ENCODE peak calls at places on chromosomes 13 and 19, in six cellular contexts. One of them, this sample, is unnamed.

GRCh38 chr13:105820415-105820814 is 715.0 kb downstream of the EFNB2 start:
- DNase-seq in HepG2: no peak
- DNase-seq in pancreas: no peak
- DNase-seq in uterus: no peak
- DNase-seq in body of pancreas: no peak
- DNase-seq in left ventricle myocardium inferior: no peak
- DNase-seq in this sample: no peak

GRCh38 chr19:56504581-56504980 is 3.1 kb upstream of the ZNF471 start:
- DNase-seq in HepG2: no peak
- DNase-seq in pancreas: no peak
- DNase-seq in uterus: no peak
- DNase-seq in body of pancreas: no peak
- DNase-seq in left ventricle myocardium inferior: no peak
- DNase-seq in this sample: no peak

GRCh38 chr19:12937243-12938053 is 961 bp upstream of the CALR start:
- DNase-seq in HepG2: peak; percentile 43
- DNase-seq in pancreas: peak; percentile 78
- DNase-seq in uterus: no peak
- DNase-seq in body of pancreas: peak; percentile 67
- DNase-seq in left ventricle myocardium inferior: no peak
- DNase-seq in this sample: peak; percentile 74

GRCh38 chr19:32677657-32678056 is 2.0 kb downstream of the RGS9BP start:
- DNase-seq in HepG2: no peak
- DNase-seq in pancreas: no peak
- DNase-seq in uterus: no peak
- DNase-seq in body of pancreas: no peak
- DNase-seq in left ventricle myocardium inferior: no peak
- DNase-seq in this sample: no peak

GRCh38 chr19:13742756-13743155 is 21.6 kb upstream of the MRI1 start:
- DNase-seq in HepG2: no peak
- DNase-seq in pancreas: no peak
- DNase-seq in uterus: no peak
- DNase-seq in body of pancreas: no peak
- DNase-seq in left ventricle myocardium inferior: no peak
- DNase-seq in this sample: no peak

GRCh38 chr19:47284324-47284899 is 9.7 kb downstream of the INAFM1 start:
- DNase-seq in HepG2: peak; percentile 53
- DNase-seq in pancreas: no peak
- DNase-seq in uterus: peak; percentile 33
- DNase-seq in body of pancreas: no peak
- DNase-seq in left ventricle myocardium inferior: no peak
- DNase-seq in this sample: no peak

GRCh38 chr19:18074192-18074591 is 12.5 kb downstream of the IL12RB1 start:
- DNase-seq in HepG2: peak; percentile 33
- DNase-seq in pancreas: no peak
- DNase-seq in uterus: no peak
- DNase-seq in body of pancreas: no peak
- DNase-seq in left ventricle myocardium inferior: no peak
- DNase-seq in this sample: no peak

GRCh38 chr13:29465741-29466293 is 129.7 kb downstream of the SLC7A1 start:
- DNase-seq in HepG2: peak; percentile 35
- DNase-seq in pancreas: peak; percentile 48
- DNase-seq in uterus: peak; percentile 50
- DNase-seq in body of pancreas: peak; percentile 46
- DNase-seq in left ventricle myocardium inferior: peak; percentile 51
- DNase-seq in this sample: peak; percentile 80

GRCh38 chr13:52815330-52815729 is 33.1 kb downstream of the PCDH8 start:
- DNase-seq in HepG2: no peak
- DNase-seq in pancreas: no peak
- DNase-seq in uterus: no peak
- DNase-seq in body of pancreas: no peak
- DNase-seq in left ventricle myocardium inferior: no peak
- DNase-seq in this sample: no peak

GRCh38 chr19:37332839-37333238 is 38.1 kb upstream of the ZNF527 start:
- DNase-seq in HepG2: no peak
- DNase-seq in pancreas: no peak
- DNase-seq in uterus: no peak
- DNase-seq in body of pancreas: no peak
- DNase-seq in left ventricle myocardium inferior: no peak
- DNase-seq in this sample: no peak

GRCh38 chr19:48292798-48293197 is 22.9 kb downstream of the ZNF114 start:
- DNase-seq in HepG2: no peak
- DNase-seq in pancreas: no peak
- DNase-seq in uterus: no peak
- DNase-seq in body of pancreas: no peak
- DNase-seq in left ventricle myocardium inferior: no peak
- DNase-seq in this sample: no peak

GRCh38 chr13:90154311-90154960 is 1193.1 kb upstream of the MIR17HG start:
- DNase-seq in HepG2: no peak
- DNase-seq in pancreas: no peak
- DNase-seq in uterus: no peak
- DNase-seq in body of pancreas: no peak
- DNase-seq in left ventricle myocardium inferior: no peak
- DNase-seq in this sample: no peak

GRCh38 chr19:43707158-43707712 is 8.6 kb upstream of the IRGC start:
- DNase-seq in HepG2: peak; percentile 62
- DNase-seq in pancreas: no peak
- DNase-seq in uterus: no peak
- DNase-seq in body of pancreas: no peak
- DNase-seq in left ventricle myocardium inferior: no peak
- DNase-seq in this sample: no peak

GRCh38 chr13:114112231-114112825 is 20.1 kb downstream of the RASA3 start:
- DNase-seq in HepG2: no peak
- DNase-seq in pancreas: no peak
- DNase-seq in uterus: peak; percentile 13
- DNase-seq in body of pancreas: no peak
- DNase-seq in left ventricle myocardium inferior: no peak
- DNase-seq in this sample: peak; percentile 63

GRCh38 chr13:85597790-85598500 is 201.3 kb downstream of the SLITRK6 start:
- DNase-seq in HepG2: no peak
- DNase-seq in pancreas: no peak
- DNase-seq in uterus: no peak
- DNase-seq in body of pancreas: no peak
- DNase-seq in left ventricle myocardium inferior: no peak
- DNase-seq in this sample: no peak

GRCh38 chr13:87999141-87999765 is 328.1 kb downstream of the SLITRK5 start:
- DNase-seq in HepG2: no peak
- DNase-seq in pancreas: no peak
- DNase-seq in uterus: no peak
- DNase-seq in body of pancreas: no peak
- DNase-seq in left ventricle myocardium inferior: no peak
- DNase-seq in this sample: no peak

GRCh38 chr13:76894401-76895110 is 8.4 kb upstream of the KCTD12 start:
- DNase-seq in HepG2: no peak
- DNase-seq in pancreas: no peak
- DNase-seq in uterus: no peak
- DNase-seq in body of pancreas: no peak
- DNase-seq in left ventricle myocardium inferior: no peak
- DNase-seq in this sample: no peak

DNA sequence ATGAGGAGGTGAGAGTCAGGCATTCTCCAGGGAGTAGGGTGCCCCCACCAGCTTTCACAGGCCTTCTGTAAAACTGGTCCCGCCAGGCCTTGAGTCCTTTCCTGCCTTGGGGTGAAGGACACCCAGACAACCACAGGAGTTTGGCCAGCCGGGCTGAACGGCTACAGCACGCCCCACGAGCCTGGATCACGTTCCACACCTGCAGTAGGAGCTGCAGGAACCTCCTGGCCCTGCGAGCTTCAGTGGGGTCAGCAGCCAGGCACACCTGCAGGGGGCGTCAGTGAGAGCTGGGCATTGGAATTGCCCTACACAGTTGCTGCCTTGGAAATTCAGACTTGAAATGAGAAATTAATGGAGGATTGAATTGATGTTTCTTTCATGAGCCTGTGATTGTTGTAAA is 45.7 kb downstream of the COL4A2 start:
- DNase-seq in HepG2: no peak
- DNase-seq in pancreas: no peak
- DNase-seq in uterus: no peak
- DNase-seq in body of pancreas: no peak
- DNase-seq in left ventricle myocardium inferior: no peak
- DNase-seq in this sample: no peak
- TF ChIP-seq CTCF in HepG2: peak; percentile 10
- TF ChIP-seq CTCF in pancreas: no peak
- TF ChIP-seq CTCF in uterus: no peak
- TF ChIP-seq CTCF in body of pancreas: no peak
- TF ChIP-seq CTCF in left ventricle myocardium inferior: no peak
- TF ChIP-seq CTCF in this sample: no peak

DNA sequence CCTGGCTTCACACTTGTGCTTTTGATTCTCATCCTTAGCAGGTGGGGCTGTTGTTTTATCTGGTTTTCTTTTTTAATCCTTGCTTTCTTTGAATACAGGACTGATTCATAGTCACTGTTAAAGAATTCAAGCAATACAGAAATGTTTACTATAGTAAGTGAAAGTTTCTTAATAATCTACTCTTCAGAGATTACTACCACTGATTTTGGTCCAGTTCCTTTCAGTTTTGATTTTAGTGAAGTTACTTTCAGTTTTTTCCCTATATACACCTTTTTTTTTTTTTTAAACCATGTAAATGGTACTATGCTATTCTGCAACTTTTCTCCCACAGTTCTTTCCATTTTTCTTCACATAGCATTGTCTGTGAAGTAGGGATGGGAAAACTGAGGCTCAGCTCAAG is 53.6 kb downstream of the GATAD2A start:
- DNase-seq in HepG2: no peak
- DNase-seq in pancreas: no peak
- DNase-seq in uterus: no peak
- DNase-seq in body of pancreas: no peak
- DNase-seq in left ventricle myocardium inferior: no peak
- DNase-seq in this sample: no peak
- H3K4me1 ChIP-seq in HepG2: peaks cover 30% of the 10 kb centered on the region
- H3K4me1 ChIP-seq in pancreas: peaks cover 28% of the 10 kb centered on the region
- H3K4me1 ChIP-seq in uterus: peaks cover 27% of the 10 kb centered on the region
- H3K4me1 ChIP-seq in body of pancreas: peaks cover 56% of the 10 kb centered on the region
- H3K4me1 ChIP-seq in left ventricle myocardium inferior: peaks cover 74% of the 10 kb centered on the region
- H3K4me1 ChIP-seq in this sample: peaks cover 58% of the 10 kb centered on the region

DNA sequence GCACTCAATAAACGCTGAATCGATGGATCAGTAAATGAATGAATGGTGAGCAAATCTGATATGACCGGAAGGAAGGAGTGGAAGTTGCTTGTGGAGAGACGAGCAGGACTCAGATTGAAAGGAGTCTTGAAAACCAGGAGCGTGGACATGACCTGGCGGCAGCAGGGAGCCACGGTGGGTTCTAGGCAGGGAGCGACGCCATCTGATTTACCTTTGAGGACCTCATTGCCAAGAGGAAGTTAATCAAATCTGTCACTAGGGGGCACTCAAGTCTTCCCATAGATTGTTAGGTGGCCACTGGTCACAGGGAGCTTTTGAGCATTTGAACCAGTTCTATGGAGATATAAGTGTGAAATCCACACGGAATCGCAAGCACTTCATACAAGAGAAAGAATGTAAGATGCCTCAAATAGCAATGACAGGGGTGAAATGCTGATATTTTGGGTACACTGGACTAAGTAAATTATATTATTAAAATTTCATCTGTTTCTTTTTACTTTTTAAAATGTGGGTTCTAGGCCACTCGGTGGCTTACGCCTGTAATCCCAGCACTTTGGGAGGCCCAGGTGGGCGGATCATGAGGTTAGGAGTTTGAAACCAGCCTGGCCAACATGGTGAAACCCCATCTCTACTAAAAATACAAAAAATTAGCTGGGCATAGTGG is 9.2 kb upstream of the FBN3 start:
- DNase-seq in HepG2: peak; percentile 87
- DNase-seq in pancreas: peak; percentile 40
- DNase-seq in uterus: peak; percentile 42
- DNase-seq in body of pancreas: peak; percentile 79
- DNase-seq in left ventricle myocardium inferior: no peak
- DNase-seq in this sample: no peak
- TF ChIP-seq CTCF in HepG2: peak; percentile 90
- TF ChIP-seq CTCF in pancreas: peak; percentile 77
- TF ChIP-seq CTCF in uterus: peak; percentile 65
- TF ChIP-seq CTCF in body of pancreas: peak; percentile 84
- TF ChIP-seq CTCF in left ventricle myocardium inferior: peak; percentile 80
- TF ChIP-seq CTCF in this sample: peak; percentile 70

GRCh38 chr19:55481148-55482127 is 3.5 kb upstream of the NAT14 start:
- DNase-seq in HepG2: no peak
- DNase-seq in pancreas: peak; percentile 45
- DNase-seq in uterus: no peak
- DNase-seq in body of pancreas: no peak
- DNase-seq in left ventricle myocardium inferior: no peak
- DNase-seq in this sample: peak; percentile 53

GRCh38 chr19:55483681-55484361 is 1.2 kb upstream of the NAT14 start:
- DNase-seq in HepG2: no peak
- DNase-seq in pancreas: peak; percentile 39
- DNase-seq in uterus: no peak
- DNase-seq in body of pancreas: no peak
- DNase-seq in left ventricle myocardium inferior: no peak
- DNase-seq in this sample: no peak

GRCh38 chr19:55482128-55482961 is 2.6 kb upstream of the NAT14 start:
- DNase-seq in HepG2: no peak
- DNase-seq in pancreas: peak; percentile 45
- DNase-seq in uterus: no peak
- DNase-seq in body of pancreas: no peak
- DNase-seq in left ventricle myocardium inferior: no peak
- DNase-seq in this sample: no peak

GRCh38 chr19:55484571-55485438 is at the start of gene NAT14:
- DNase-seq in HepG2: peak; percentile 39
- DNase-seq in pancreas: peak; percentile 72
- DNase-seq in uterus: peak; percentile 61
- DNase-seq in body of pancreas: peak; percentile 61
- DNase-seq in left ventricle myocardium inferior: peak; percentile 54
- DNase-seq in this sample: peak; percentile 86

DNA sequence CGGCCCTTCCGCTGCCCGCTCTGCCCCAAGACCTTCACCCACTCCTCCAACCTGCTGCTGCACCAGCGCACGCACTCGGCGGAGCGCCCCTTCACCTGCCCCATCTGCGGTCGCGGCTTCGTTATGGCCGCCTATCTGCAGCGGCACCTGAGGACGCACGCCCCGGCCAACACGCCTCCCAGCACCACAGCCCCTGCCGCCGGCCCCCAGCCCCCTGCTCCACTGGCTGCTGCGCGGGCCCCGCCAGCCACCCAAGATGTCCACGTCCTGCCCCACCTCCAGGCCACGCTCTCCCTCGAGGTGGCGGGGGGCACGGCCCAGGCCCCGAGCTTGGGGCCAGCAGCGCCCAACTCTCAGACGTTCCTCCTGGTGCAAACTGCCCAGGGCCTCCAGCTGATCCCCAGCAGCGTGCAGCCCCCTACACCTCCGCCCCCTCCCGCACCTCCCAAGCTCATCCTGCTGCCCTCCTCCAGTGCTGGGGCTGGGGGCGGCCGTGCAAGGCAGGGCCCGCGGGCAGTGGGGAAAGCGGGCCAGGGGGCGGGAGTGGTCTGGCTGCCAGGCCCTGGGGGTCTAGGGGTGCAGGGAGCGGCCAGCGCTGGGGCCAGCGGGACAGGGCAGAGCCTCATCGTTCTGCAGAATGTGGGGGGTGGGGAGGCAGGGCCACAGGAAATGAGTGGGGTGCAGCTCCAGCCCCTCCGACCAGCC is 1.9 kb upstream of the NAT14 start:
- DNase-seq in HepG2: no peak
- DNase-seq in pancreas: peak; percentile 44
- DNase-seq in uterus: no peak
- DNase-seq in body of pancreas: no peak
- DNase-seq in left ventricle myocardium inferior: no peak
- DNase-seq in this sample: no peak
- H3K4me1 ChIP-seq in HepG2: peaks cover 33% of the 10 kb centered on the region
- H3K4me1 ChIP-seq in pancreas: peaks cover 18% of the 10 kb centered on the region
- H3K4me1 ChIP-seq in uterus: peaks cover 32% of the 10 kb centered on the region
- H3K4me1 ChIP-seq in body of pancreas: peaks cover 69% of the 10 kb centered on the region
- H3K4me1 ChIP-seq in left ventricle myocardium inferior: peaks cover 66% of the 10 kb centered on the region
- H3K4me1 ChIP-seq in this sample: peaks cover 15% of the 10 kb centered on the region